ENCODE peak calls at places on chromosomes 1 and 21, in five cellular contexts. One of them, this sample, is unnamed. For H3K27me3, the result is how much of the 10 kb centered on the place peaks cover.

GRCh38 chr1:6734579-6735397 is 33.2 kb upstream of the DNAJC11 start:
- DNase-seq in psoas muscle: no peak
- DNase-seq in lower lobe of right lung: no peak
- DNase-seq in endodermal cell: no peak
- DNase-seq in astrocyte: no peak
- DNase-seq in this sample: no peak

GRCh38 chr1:3174487-3175247 is 105.7 kb downstream of the PRDM16 start:
- DNase-seq in astrocyte: peak
- DNase-seq in psoas muscle: peak
- DNase-seq in lower lobe of right lung: peak
- DNase-seq in endodermal cell: no peak
- DNase-seq in this sample: peak

GRCh38 chr1:21175324-21175669 is 1.4 kb downstream of the EIF4G3 start:
- DNase-seq in astrocyte: peak
- DNase-seq in psoas muscle: no peak
- DNase-seq in lower lobe of right lung: peak
- DNase-seq in endodermal cell: no peak
- DNase-seq in this sample: no peak

GRCh38 chr1:186426118-186426517 is 34.8 kb downstream of the PDC start:
- DNase-seq in lower lobe of right lung: no peak
- DNase-seq in astrocyte: no peak
- DNase-seq in endodermal cell: no peak
- DNase-seq in psoas muscle: no peak
- DNase-seq in this sample: no peak

GRCh38 chr1:244106837-244107491 is 55.9 kb downstream of the ZBTB18 start:
- DNase-seq in endodermal cell: no peak
- DNase-seq in psoas muscle: no peak
- DNase-seq in astrocyte: no peak
- DNase-seq in lower lobe of right lung: no peak
- DNase-seq in this sample: no peak

GRCh38 chr1:39483276-39483675 is 8.2 kb upstream of the BMP8A start:
- DNase-seq in endodermal cell: no peak
- DNase-seq in astrocyte: no peak
- DNase-seq in psoas muscle: no peak
- DNase-seq in lower lobe of right lung: no peak
- DNase-seq in this sample: no peak

GRCh38 chr1:39657923-39658485 is 13.9 kb downstream of the NT5C1A start:
- DNase-seq in psoas muscle: peak
- DNase-seq in endodermal cell: peak
- DNase-seq in lower lobe of right lung: peak
- DNase-seq in astrocyte: peak
- DNase-seq in this sample: peak

GRCh38 chr1:192118881-192119280 is 39.4 kb upstream of the RGS18 start:
- DNase-seq in astrocyte: no peak
- DNase-seq in psoas muscle: no peak
- DNase-seq in endodermal cell: no peak
- DNase-seq in lower lobe of right lung: no peak
- DNase-seq in this sample: no peak

GRCh38 chr1:12485231-12486172 is 132.5 kb downstream of the DHRS3 start:
- DNase-seq in astrocyte: no peak
- DNase-seq in endodermal cell: no peak
- DNase-seq in psoas muscle: no peak
- DNase-seq in lower lobe of right lung: no peak
- DNase-seq in this sample: no peak

GRCh38 chr1:204089044-204089751 is 16.3 kb downstream of the SOX13 start:
- DNase-seq in endodermal cell: no peak
- DNase-seq in lower lobe of right lung: no peak
- DNase-seq in astrocyte: no peak
- DNase-seq in psoas muscle: peak
- DNase-seq in this sample: no peak

GRCh38 chr1:61170328-61171238 is 88.2 kb downstream of the NFIA start:
- DNase-seq in psoas muscle: no peak
- DNase-seq in lower lobe of right lung: no peak
- DNase-seq in astrocyte: no peak
- DNase-seq in endodermal cell: no peak
- DNase-seq in this sample: no peak

GRCh38 chr1:8216005-8216404 is 101.9 kb upstream of the SLC45A1 start:
- DNase-seq in psoas muscle: no peak
- DNase-seq in endodermal cell: no peak
- DNase-seq in astrocyte: no peak
- DNase-seq in lower lobe of right lung: no peak
- DNase-seq in this sample: no peak

GRCh38 chr1:242120432-242120831 is 121.5 kb upstream of the MAP1LC3C start:
- DNase-seq in lower lobe of right lung: no peak
- DNase-seq in astrocyte: no peak
- DNase-seq in endodermal cell: no peak
- DNase-seq in psoas muscle: no peak
- DNase-seq in this sample: no peak

GRCh38 chr1:1597275-1597930 is 2.5 kb downstream of the FNDC10 start:
- DNase-seq in endodermal cell: peak
- DNase-seq in astrocyte: no peak
- DNase-seq in lower lobe of right lung: no peak
- DNase-seq in psoas muscle: no peak
- DNase-seq in this sample: no peak
- TF ChIP-seq CTCF in endodermal cell: peak
- TF ChIP-seq CTCF in astrocyte: no peak
- TF ChIP-seq CTCF in lower lobe of right lung: peak
- TF ChIP-seq CTCF in psoas muscle: no peak
- TF ChIP-seq CTCF in this sample: no peak

GRCh38 chr1:111366256-111366655 is 61.3 kb downstream of the OVGP1 start:
- DNase-seq in astrocyte: peak
- DNase-seq in endodermal cell: no peak
- DNase-seq in lower lobe of right lung: no peak
- DNase-seq in psoas muscle: no peak
- DNase-seq in this sample: no peak

GRCh38 chr1:111359376-111359775 is 68.2 kb downstream of the OVGP1 start:
- DNase-seq in psoas muscle: no peak
- DNase-seq in endodermal cell: no peak
- DNase-seq in lower lobe of right lung: no peak
- DNase-seq in astrocyte: no peak
- DNase-seq in this sample: no peak

GRCh38 chr1:111364690-111365089 is 62.8 kb downstream of the OVGP1 start:
- DNase-seq in astrocyte: no peak
- DNase-seq in endodermal cell: peak
- DNase-seq in lower lobe of right lung: no peak
- DNase-seq in psoas muscle: no peak
- DNase-seq in this sample: no peak

GRCh38 chr1:111358964-111359363 is 68.3 kb downstream of the CHIA start:
- DNase-seq in lower lobe of right lung: no peak
- DNase-seq in astrocyte: no peak
- DNase-seq in psoas muscle: no peak
- DNase-seq in endodermal cell: no peak
- DNase-seq in this sample: no peak

GRCh38 chr1:111361761-111362160 is 65.8 kb downstream of the OVGP1 start:
- DNase-seq in lower lobe of right lung: no peak
- DNase-seq in psoas muscle: no peak
- DNase-seq in endodermal cell: no peak
- DNase-seq in astrocyte: no peak
- DNase-seq in this sample: no peak
- H3K27me3 ChIP-seq in lower lobe of right lung: under half
- H3K27me3 ChIP-seq in psoas muscle: under half
- H3K27me3 ChIP-seq in endodermal cell: under half
- H3K27me3 ChIP-seq in astrocyte: under half
- H3K27me3 ChIP-seq in this sample: under half

GRCh38 chr1:76281306-76281705 is 206.8 kb downstream of the ST6GALNAC3 start:
- DNase-seq in endodermal cell: no peak
- DNase-seq in psoas muscle: no peak
- DNase-seq in lower lobe of right lung: no peak
- DNase-seq in astrocyte: no peak
- DNase-seq in this sample: no peak

GRCh38 chr1:76285578-76286135 is 211.1 kb downstream of the ST6GALNAC3 start:
- DNase-seq in lower lobe of right lung: no peak
- DNase-seq in astrocyte: no peak
- DNase-seq in endodermal cell: no peak
- DNase-seq in psoas muscle: no peak
- DNase-seq in this sample: no peak

GRCh38 chr1:76287917-76288316 is 213.4 kb downstream of the ST6GALNAC3 start:
- DNase-seq in psoas muscle: no peak
- DNase-seq in astrocyte: no peak
- DNase-seq in lower lobe of right lung: no peak
- DNase-seq in endodermal cell: no peak
- DNase-seq in this sample: no peak

GRCh38 chr1:76288758-76289483 is 214.4 kb downstream of the ST6GALNAC3 start:
- DNase-seq in psoas muscle: no peak
- DNase-seq in endodermal cell: no peak
- DNase-seq in lower lobe of right lung: no peak
- DNase-seq in astrocyte: no peak
- DNase-seq in this sample: no peak

GRCh38 chr1:76284842-76285241 is 210.3 kb downstream of the ST6GALNAC3 start:
- DNase-seq in psoas muscle: no peak
- DNase-seq in lower lobe of right lung: no peak
- DNase-seq in endodermal cell: no peak
- DNase-seq in astrocyte: no peak
- DNase-seq in this sample: no peak
- TF ChIP-seq CTCF in psoas muscle: no peak
- TF ChIP-seq CTCF in lower lobe of right lung: no peak
- TF ChIP-seq CTCF in endodermal cell: no peak
- TF ChIP-seq CTCF in astrocyte: no peak
- TF ChIP-seq CTCF in this sample: no peak

GRCh38 chr21:29684106-29684505 is 255.7 kb downstream of the GRIK1 start:
- DNase-seq in psoas muscle: no peak
- DNase-seq in astrocyte: no peak
- DNase-seq in endodermal cell: no peak
- DNase-seq in lower lobe of right lung: no peak
- DNase-seq in this sample: no peak
- H3K27me3 ChIP-seq in psoas muscle: under half
- H3K27me3 ChIP-seq in astrocyte: under half
- H3K27me3 ChIP-seq in endodermal cell: under half
- H3K27me3 ChIP-seq in lower lobe of right lung: under half
- H3K27me3 ChIP-seq in this sample: under half

GRCh38 chr1:154141240-154141639 is 13.6 kb downstream of the NUP210L start:
- DNase-seq in lower lobe of right lung: no peak
- DNase-seq in astrocyte: peak
- DNase-seq in psoas muscle: no peak
- DNase-seq in endodermal cell: no peak
- DNase-seq in this sample: no peak

GRCh38 chr1:154148787-154149186 is 6.1 kb downstream of the NUP210L start:
- DNase-seq in lower lobe of right lung: no peak
- DNase-seq in endodermal cell: no peak
- DNase-seq in psoas muscle: no peak
- DNase-seq in astrocyte: peak
- DNase-seq in this sample: no peak

GRCh38 chr1:154142358-154142757 is 12.5 kb downstream of the NUP210L start:
- DNase-seq in endodermal cell: no peak
- DNase-seq in astrocyte: no peak
- DNase-seq in psoas muscle: no peak
- DNase-seq in lower lobe of right lung: no peak
- DNase-seq in this sample: no peak

GRCh38 chr1:154151311-154151710 is 3.6 kb downstream of the NUP210L start:
- DNase-seq in psoas muscle: no peak
- DNase-seq in endodermal cell: no peak
- DNase-seq in astrocyte: no peak
- DNase-seq in lower lobe of right lung: no peak
- DNase-seq in this sample: no peak

GRCh38 chr1:154145986-154146385 is 8.9 kb downstream of the NUP210L start:
- DNase-seq in psoas muscle: no peak
- DNase-seq in lower lobe of right lung: no peak
- DNase-seq in astrocyte: no peak
- DNase-seq in endodermal cell: no peak
- DNase-seq in this sample: no peak
- TF ChIP-seq CTCF in psoas muscle: peak
- TF ChIP-seq CTCF in lower lobe of right lung: peak
- TF ChIP-seq CTCF in astrocyte: peak
- TF ChIP-seq CTCF in endodermal cell: peak
- TF ChIP-seq CTCF in this sample: no peak

GRCh38 chr1:2108877-2109580 is 58.8 kb downstream of the PRKCZ start:
- DNase-seq in astrocyte: no peak
- DNase-seq in lower lobe of right lung: no peak
- DNase-seq in endodermal cell: no peak
- DNase-seq in psoas muscle: peak
- DNase-seq in this sample: peak
- H3K27me3 ChIP-seq in astrocyte: under half
- H3K27me3 ChIP-seq in lower lobe of right lung: under half
- H3K27me3 ChIP-seq in endodermal cell: under half
- H3K27me3 ChIP-seq in psoas muscle: under half
- H3K27me3 ChIP-seq in this sample: under half